ENCODE peak calls at places on chromosomes 13 and 19, in seven cellular contexts. J is left ventricle myocardium inferior, Z is uterus, G is lower lobe of right lung, L is cardiac muscle cell, H is tibial nerve, K is mucosa of descending colon. C is an unnamed sample.

GRCh38 chr13:44726777-44727176 is 150.6 kb upstream of the TSC22D1 start:
- DNase-seq in J (no peak), Z (no peak), L (no peak), K (no peak), H (no peak), G (no peak), C (no peak)

GRCh38 chr19:21434967-21435544 is 38.1 kb downstream of the ZNF493 start:
- DNase-seq in J (no peak), L (no peak), K (no peak), Z (no peak), G (no peak), H (no peak), C (no peak)

GRCh38 chr19:45587873-45588272 is 3.3 kb upstream of the OPA3 start:
- DNase-seq in H (no peak), Z (no peak), L (no peak), K (no peak), G (no peak), J (no peak), C (no peak)

GRCh38 chr19:11296264-11296663 is 304 bp downstream of the TSPAN16 start:
- DNase-seq in L (peak; percentile 83), G (no peak), K (no peak), H (peak; percentile 49), Z (peak; percentile 62), J (no peak), C (peak; percentile 62)

GRCh38 chr13:111946214-111946613 is 120.7 kb upstream of the SOX1 start:
- DNase-seq in H (no peak), K (no peak), G (no peak), L (no peak), Z (no peak), J (no peak), C (no peak)

GRCh38 chr19:7868671-7869452 is 5.3 kb downstream of the PRR36 start:
- DNase-seq in K (peak; percentile 87), G (peak; percentile 83), L (peak; percentile 53), Z (peak; percentile 69), J (peak; percentile 58), H (peak; percentile 20), C (peak; percentile 80)

GRCh38 chr13:32495841-32496240 is 42.8 kb downstream of the N4BP2L2 start:
- DNase-seq in Z (no peak), H (no peak), L (no peak), G (no peak), J (no peak), K (no peak), C (no peak)

GRCh38 chr19:42424712-42425131 is 2.5 kb downstream of the LIPE start:
- DNase-seq in K (no peak), J (no peak), H (no peak), Z (no peak), L (no peak), G (no peak), C (no peak)

GRCh38 chr13:100392709-100393630 is 195.6 kb downstream of the GGACT start:
- DNase-seq in L (peak; percentile 99), J (peak; percentile 56), K (no peak), H (peak; percentile 80), G (peak; percentile 55), Z (peak; percentile 85), C (peak; percentile 75)

GRCh38 chr13:34201050-34201913 is 383.3 kb downstream of the RFC3 start:
- DNase-seq in Z (no peak), K (no peak), G (no peak), L (peak; percentile 88), H (no peak), J (no peak), C (no peak)

GRCh38 chr13:84362777-84363176 is 480.5 kb upstream of the SLITRK1 start:
- DNase-seq in J (no peak), Z (no peak), G (no peak), H (no peak), L (no peak), K (no peak), C (no peak)

GRCh38 chr13:111936267-111936925 is 130.6 kb upstream of the SOX1 start:
- DNase-seq in Z (no peak), H (no peak), G (no peak), K (no peak), L (no peak), J (no peak), C (no peak)

GRCh38 chr19:46963093-46963734 is 56.4 kb upstream of the NPAS1 start:
- DNase-seq in L (peak; percentile 96), K (no peak), Z (no peak), J (no peak), H (no peak), G (no peak), C (no peak)

GRCh38 chr13:62629618-62630017 is 1214.0 kb upstream of the PCDH20 start:
- DNase-seq in J (no peak), K (no peak), Z (no peak), L (no peak), H (no peak), G (no peak), C (no peak)

GRCh38 chr19:42626181-42626580 is 31.5 kb upstream of the CEACAM8 start:
- DNase-seq in Z (no peak), K (no peak), J (no peak), G (no peak), H (no peak), L (no peak), C (no peak)

GRCh38 chr19:34316247-34316646 is 48.7 kb upstream of the GPI start:
- DNase-seq in K (no peak), Z (no peak), J (no peak), L (no peak), H (no peak), G (no peak), C (no peak)
- TF ChIP-seq CTCF in K (no peak), Z (no peak), J (no peak), L (no peak), H (no peak), G (no peak), C (no peak)

DNA sequence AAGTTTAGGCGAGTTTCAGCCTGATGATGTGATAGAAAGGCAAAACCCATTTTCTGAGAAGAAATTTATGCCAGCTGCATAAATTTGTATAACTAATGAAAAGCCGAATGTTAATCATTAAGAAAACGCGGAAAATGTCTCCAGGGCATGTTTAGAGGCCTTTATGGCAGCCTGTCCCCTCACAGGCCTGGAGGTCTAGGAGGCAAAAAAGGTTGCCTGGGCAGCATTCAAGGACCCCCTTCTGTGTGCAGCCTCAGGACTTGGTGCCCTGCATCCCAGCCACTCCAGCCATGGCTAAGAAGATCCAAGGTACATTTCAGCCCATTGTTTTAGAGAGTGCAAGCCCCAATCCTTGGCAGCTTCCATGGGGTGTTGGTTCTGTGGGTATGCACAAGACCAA is 614.2 kb downstream of the SLITRK5 start:
- DNase-seq in L (no peak), J (no peak), Z (no peak), H (no peak), K (no peak), G (no peak), C (no peak)
- H3K4me1 ChIP-seq in L (no peaks in the 10 kb centered on the region), J (no peaks in the 10 kb centered on the region), Z (no peaks in the 10 kb centered on the region), H (no peaks in the 10 kb centered on the region), K (no peaks in the 10 kb centered on the region), G (no peaks in the 10 kb centered on the region), C (no peaks in the 10 kb centered on the region)

DNA sequence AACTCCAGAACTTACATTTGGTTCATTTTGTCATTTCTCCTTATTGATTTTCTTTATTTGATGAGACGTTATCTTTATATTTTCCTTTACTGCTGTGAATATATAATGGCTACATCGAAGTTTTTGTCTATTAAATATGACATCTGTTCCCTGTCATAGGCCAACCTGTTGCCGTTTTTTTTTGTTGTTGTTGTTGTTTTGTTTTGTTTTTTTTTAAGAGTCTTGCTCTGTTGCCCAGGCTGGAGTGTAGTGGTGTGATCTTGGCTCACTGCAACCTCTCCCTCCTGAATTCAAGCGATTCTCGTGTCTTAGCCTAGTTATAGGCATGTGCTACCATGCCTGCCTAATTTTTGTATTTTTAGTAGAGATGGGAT is 29.4 kb downstream of the ZNF780B start:
- DNase-seq in L (no peak), K (no peak), J (no peak), G (no peak), H (no peak), Z (no peak), C (no peak)
- H3K9me3 ChIP-seq in L (no peaks in the 10 kb centered on the region), K (peaks cover 97% of the 10 kb centered on the region), J (peaks cover 100% of the 10 kb centered on the region), G (peaks cover 98% of the 10 kb centered on the region), H (peaks cover 76% of the 10 kb centered on the region), Z (no peaks in the 10 kb centered on the region), C (peaks cover 76% of the 10 kb centered on the region)

GRCh38 chr19:48310227-48310626 is 15.1 kb upstream of the EMP3 start:
- DNase-seq in J (no peak), H (no peak), K (no peak), L (peak; percentile 22), G (no peak), Z (no peak), C (no peak)

GRCh38 chr19:48303367-48303766 is 22.0 kb upstream of the EMP3 start:
- DNase-seq in Z (no peak), L (no peak), K (no peak), G (no peak), J (no peak), H (no peak), C (no peak)

GRCh38 chr19:48303866-48304265 is 21.5 kb upstream of the EMP3 start:
- DNase-seq in K (no peak), J (no peak), G (no peak), H (no peak), Z (no peak), L (no peak), C (no peak)

GRCh38 chr19:48311384-48311783 is 14.0 kb upstream of the EMP3 start:
- DNase-seq in Z (no peak), H (no peak), K (no peak), L (no peak), J (no peak), G (no peak), C (no peak)

GRCh38 chr19:48308695-48309586 is 16.4 kb upstream of the EMP3 start:
- DNase-seq in H (no peak), K (no peak), Z (no peak), J (no peak), G (no peak), L (peak; percentile 39), C (no peak)
- TF ChIP-seq CTCF in H (no peak), K (no peak), Z (no peak), J (peak; percentile 33), G (no peak), L (peak; percentile 41), C (peak; percentile 9)

GRCh38 chr19:3401004-3401768 is 34.8 kb downstream of the NFIC start:
- DNase-seq in Z (no peak), H (no peak), K (no peak), J (no peak), G (no peak), L (no peak), C (no peak)
- H3K4me1 ChIP-seq in Z (peaks cover 5% of the 10 kb centered on the region), H (peaks cover 90% of the 10 kb centered on the region), K (peaks cover 22% of the 10 kb centered on the region), J (peaks cover 94% of the 10 kb centered on the region), G (peaks cover 84% of the 10 kb centered on the region), L (peaks cover 19% of the 10 kb centered on the region), C (peaks cover 76% of the 10 kb centered on the region)